ENCODE peak calls at places on chromosomes 11 and 22, in seven cellular contexts. T is neuronal stem cell, J is adrenal gland, E is AG09309, Z is brain microvascular endothelial cell, S is lower leg skin, W is dorsolateral prefrontal cortex. R is an unnamed sample.

GRCh38 chr22:40009953-40010751 is 15.4 kb downstream of the FAM83F start:
- DNase-seq in E (no peak), Z (no peak), T (no peak), W (no peak), J (no peak), S (no peak), R (no peak)

GRCh38 chr11:126543691-126544090 is 188.2 kb downstream of the ST3GAL4 start:
- DNase-seq in W (no peak), T (no peak), Z (no peak), E (no peak), S (no peak), J (peak; percentile 76), R (no peak)

GRCh38 chr11:72072348-72072747 is 8.0 kb downstream of the NUMA1 start:
- DNase-seq in E (peak; percentile 17), T (no peak), Z (peak; percentile 72), S (no peak), J (peak; percentile 63), W (no peak), R (peak; percentile 26)

GRCh38 chr22:50507421-50507990 is at the start of gene LMF2:
- DNase-seq in T (no peak), W (peak; percentile 92), E (peak; percentile 11), J (peak; percentile 88), S (peak; percentile 89), Z (peak; percentile 69), R (no peak)

GRCh38 chr11:65565624-65566453 is 4.4 kb upstream of the ZNRD2 start:
- DNase-seq in T (no peak), J (no peak), W (no peak), E (no peak), Z (no peak), S (no peak), R (no peak)

GRCh38 chr22:49923445-49923844 is 5.0 kb downstream of the CRELD2 start:
- DNase-seq in Z (no peak), J (no peak), E (no peak), T (no peak), S (no peak), W (no peak), R (no peak)

GRCh38 chr11:47186937-47187681 is 875 bp upstream of the PACSIN3 start:
- DNase-seq in Z (peak; percentile 36), T (peak; percentile 40), J (peak; percentile 76), E (no peak), W (peak; percentile 66), S (peak; percentile 43), R (no peak)

GRCh38 chr11:68128682-68129327 is 7.6 kb upstream of the CHKA start:
- DNase-seq in S (no peak), Z (peak; percentile 77), J (peak; percentile 97), T (no peak), E (peak; percentile 18), W (no peak), R (no peak)

GRCh38 chr11:21736404-21736803 is 456.5 kb upstream of the ANO5 start:
- DNase-seq in J (no peak), S (no peak), T (no peak), E (no peak), Z (no peak), W (no peak), R (no peak)

GRCh38 chr22:35591696-35592417 is 25.3 kb downstream of the MB start:
- DNase-seq in Z (no peak), J (no peak), S (no peak), E (no peak), T (no peak), W (no peak), R (no peak)

GRCh38 chr11:77151804-77152513 is 23.9 kb downstream of the MYO7A start:
- DNase-seq in W (no peak), Z (no peak), T (no peak), S (no peak), J (peak; percentile 58), E (no peak), R (no peak)

GRCh38 chr11:79098096-79098495 is 342.7 kb downstream of the TENM4 start:
- DNase-seq in S (no peak), J (no peak), E (no peak), W (no peak), Z (no peak), T (no peak), R (no peak)

GRCh38 chr22:16960884-16961249 is 47.2 kb downstream of the GAB4 start:
- DNase-seq in T (no peak), E (no peak), J (no peak), S (no peak), Z (no peak), W (no peak), R (no peak)

GRCh38 chr11:45168366-45169130 is 22.1 kb downstream of the PRDM11 start:
- DNase-seq in T (no peak), Z (no peak), S (no peak), W (no peak), J (no peak), E (no peak), R (no peak)

GRCh38 chr11:117837791-117838190 is 13.2 kb upstream of the FXYD2 start:
- DNase-seq in W (peak; percentile 20), E (no peak), S (no peak), Z (no peak), T (no peak), J (peak; percentile 8), R (no peak)

GRCh38 chr11:117837070-117837776 is 12.7 kb upstream of the FXYD2 start:
- DNase-seq in S (no peak), Z (no peak), J (peak; percentile 10), E (no peak), T (no peak), W (peak; percentile 39), R (no peak)

GRCh38 chr11:117834838-117835443 is 10.4 kb upstream of the FXYD2 start:
- DNase-seq in Z (no peak), E (no peak), W (no peak), S (no peak), T (no peak), J (no peak), R (no peak)

GRCh38 chr11:117835576-117835975 is 11.0 kb upstream of the FXYD2 start:
- DNase-seq in Z (no peak), S (no peak), J (no peak), E (no peak), T (no peak), W (peak; percentile 22), R (no peak)

DNA sequence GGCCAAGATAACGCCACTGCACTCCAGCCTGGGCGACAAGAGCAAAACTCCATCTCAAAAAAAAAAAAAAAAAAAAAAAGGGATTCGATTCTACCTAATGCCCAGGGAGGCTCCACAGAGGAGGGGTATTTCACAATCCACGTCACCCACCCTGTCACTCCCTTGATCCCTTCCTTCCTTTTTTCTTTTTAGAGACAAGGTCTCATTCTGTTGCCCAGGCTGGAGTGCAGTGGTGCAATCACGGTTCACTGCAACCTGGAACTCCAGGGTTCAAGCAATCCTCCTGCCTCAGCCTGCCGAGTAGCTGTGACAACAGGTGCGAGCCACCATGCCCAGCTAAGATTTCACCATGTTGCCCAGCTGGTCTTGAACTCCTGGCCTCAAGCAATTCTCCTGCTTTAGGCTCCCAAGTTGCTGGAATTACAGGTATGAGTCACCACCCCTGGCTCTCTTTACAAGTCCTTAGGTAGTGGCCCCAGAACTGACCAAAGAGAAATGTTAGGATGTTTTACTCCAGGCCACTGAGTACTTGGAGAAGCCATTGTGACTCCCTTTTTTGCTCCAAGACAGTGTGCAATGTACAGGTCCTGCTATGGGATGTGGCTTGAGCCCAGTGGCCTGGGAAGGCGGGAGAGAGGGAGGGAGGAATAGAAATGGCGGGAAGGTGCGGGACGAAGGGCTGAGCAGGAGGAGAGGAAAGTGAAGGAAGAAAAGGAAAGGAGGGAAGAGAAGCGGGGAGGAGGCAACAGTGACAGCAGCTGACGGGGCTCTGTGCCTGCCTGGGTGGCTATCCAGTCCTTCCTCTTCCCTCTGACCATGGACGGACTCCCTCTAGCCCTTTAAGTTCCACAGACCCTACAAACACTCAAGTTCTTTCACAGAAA is 11.8 kb upstream of the FXYD2 start:
- DNase-seq in T (no peak), E (no peak), W (peak; percentile 20), S (no peak), Z (no peak), J (no peak), R (no peak)
- H3K4me3 ChIP-seq in T (no peak overlapping the region), E (no peak overlapping the region), W (no peak overlapping the region), S (no peak overlapping the region), Z (no peak overlapping the region), J (no peak overlapping the region), R (no peak overlapping the region)

DNA sequence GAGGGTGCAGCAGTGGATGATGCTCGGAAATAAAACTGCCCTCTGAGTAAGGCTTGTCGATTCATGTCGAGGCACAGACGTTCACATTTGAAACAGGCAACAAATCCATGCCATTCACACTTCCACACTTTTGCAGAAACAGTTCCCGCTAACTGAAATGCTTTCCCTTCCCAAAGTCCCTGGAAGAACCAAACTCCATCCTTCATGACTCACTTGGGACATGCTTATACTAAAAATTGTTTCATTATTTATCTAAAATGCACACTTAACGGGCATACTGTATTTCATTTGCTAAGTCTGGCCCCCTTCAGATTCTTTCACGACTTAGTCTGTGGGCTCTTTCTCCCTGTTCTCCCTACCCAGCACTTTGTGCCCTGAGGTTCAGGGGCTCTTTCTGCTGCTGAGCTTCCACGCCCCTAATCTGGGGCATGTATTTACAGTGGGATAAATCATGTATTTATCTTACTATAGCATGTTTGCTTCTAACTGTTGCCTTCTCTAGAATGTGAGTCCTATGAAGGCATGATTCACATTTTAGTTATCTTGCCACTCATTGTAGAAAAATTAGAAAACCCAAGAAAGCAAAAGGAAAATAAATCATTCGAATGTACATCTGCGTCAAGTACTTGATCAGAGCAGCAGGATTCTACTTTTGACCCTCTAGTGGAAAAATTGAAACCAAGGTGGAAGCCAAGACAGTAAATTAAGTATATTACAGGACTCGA is 12.5 kb downstream of the SCGB1A1 start:
- DNase-seq in T (no peak), J (no peak), W (no peak), S (no peak), E (peak; percentile 87), Z (peak; percentile 16), R (peak; percentile 86)
- H3K4me3 ChIP-seq in T (no peak overlapping the region), J (no peak overlapping the region), W (no peak overlapping the region), S (no peak overlapping the region), E (no peak overlapping the region), Z (no peak overlapping the region), R (no peak overlapping the region)

GRCh38 chr11:34754171-34754823 is 133.4 kb downstream of the EHF start:
- DNase-seq in T (no peak), E (no peak), Z (no peak), S (peak; percentile 55), J (no peak), W (no peak), R (no peak)

GRCh38 chr11:34747261-34747660 is 126.4 kb downstream of the EHF start:
- DNase-seq in S (no peak), E (no peak), J (no peak), T (no peak), Z (no peak), W (no peak), R (no peak)

GRCh38 chr11:34748036-34748435 is 127.1 kb downstream of the EHF start:
- DNase-seq in Z (no peak), T (no peak), E (no peak), J (no peak), S (no peak), W (no peak), R (no peak)

GRCh38 chr11:34749666-34750659 is 129.1 kb downstream of the EHF start:
- DNase-seq in Z (peak; percentile 74), T (no peak), J (peak; percentile 65), E (peak; percentile 77), W (no peak), S (peak; percentile 90), R (peak; percentile 15)

GRCh38 chr11:34750692-34751405 is 130.0 kb downstream of the EHF start:
- DNase-seq in W (no peak), T (no peak), J (no peak), Z (no peak), S (no peak), E (no peak), R (no peak)
- H3K4me3 ChIP-seq in W (no peak overlapping the region), T (no peak overlapping the region), J (no peak overlapping the region), Z (no peak overlapping the region), S (no peak overlapping the region), E (no peak overlapping the region), R (no peak overlapping the region)

GRCh38 chr11:82507288-82507687 is 226.4 kb downstream of the FAM181B start:
- DNase-seq in J (no peak), S (no peak), E (no peak), W (no peak), Z (no peak), T (no peak), R (no peak)

GRCh38 chr11:82505384-82505783 is 228.3 kb downstream of the FAM181B start:
- DNase-seq in E (no peak), J (no peak), T (no peak), Z (no peak), S (no peak), W (no peak), R (no peak)
- H3K4me3 ChIP-seq in E (no peak overlapping the region), J (no peak overlapping the region), T (no peak overlapping the region), Z (no peak overlapping the region), S (no peak overlapping the region), W (no peak overlapping the region), R (no peak overlapping the region)